ENCODE peak calls at places on chromosomes 11 and 22, in four cellular contexts. U, D, V and O are unnamed samples.

GRCh38 chr11:127873478-127873877 is 713.9 kb downstream of the ETS1 start:
- DNase-seq in U (no peak), V (no peak), D (no peak), O (no peak)

GRCh38 chr11:117930208-117930570 is 987 bp upstream of the TMPRSS13 start:
- DNase-seq in V (no peak), D (no peak), U (no peak), O (no peak)

GRCh38 chr22:35376728-35377472 is 4.0 kb upstream of the HMOX1 start:
- DNase-seq in U (peak), D (peak), V (peak), O (peak)

GRCh38 chr11:12276356-12276755 is 101.0 kb upstream of the PARVA start:
- DNase-seq in U (no peak), V (no peak), D (no peak), O (no peak)

GRCh38 chr11:124584681-124585372 is 15.0 kb downstream of the OR8A1 start:
- DNase-seq in V (no peak), D (no peak), U (no peak), O (no peak)

GRCh38 chr11:114921697-114922096 is 243.4 kb downstream of the NXPE2 start:
- DNase-seq in U (peak), D (no peak), V (no peak), O (no peak)

GRCh38 chr11:67033661-67034166 is 10.8 kb downstream of the SYT12 start:
- DNase-seq in U (no peak), V (peak), D (no peak), O (peak)

GRCh38 chr22:37145415-37146385 is 4.0 kb downstream of the IL2RB start:
- DNase-seq in V (no peak), D (no peak), U (no peak), O (no peak)

GRCh38 chr11:1757861-1758610 is 5.7 kb downstream of the CTSD start:
- DNase-seq in D (no peak), V (no peak), U (no peak), O (no peak)

GRCh38 chr22:42271191-42271813 is 849 bp upstream of the TCF20 start:
- DNase-seq in D (no peak), V (no peak), U (no peak), O (no peak)

GRCh38 chr11:63909621-63910506 is 7.1 kb downstream of the RCOR2 start:
- DNase-seq in D (no peak), V (no peak), U (no peak), O (no peak)

GRCh38 chr22:36931446-36931845 is 18.0 kb downstream of the CSF2RB start:
- DNase-seq in U (no peak), D (no peak), V (no peak), O (no peak)

GRCh38 chr11:130722401-130722800 is 193.9 kb downstream of the SNX19 start:
- DNase-seq in D (no peak), V (no peak), U (no peak), O (no peak)

GRCh38 chr11:57481915-57482781 is 21.8 kb downstream of the RTN4RL2 start:
- DNase-seq in U (no peak), V (no peak), D (no peak), O (no peak)

GRCh38 chr11:84264066-84264465 is 977.9 kb upstream of the CCDC90B start:
- DNase-seq in D (no peak), V (no peak), U (no peak), O (no peak)

GRCh38 chr22:46081831-46082210 is 68.5 kb upstream of the PPARA start:
- DNase-seq in D (no peak), V (peak), U (no peak), O (no peak)

GRCh38 chr11:57751676-57752253 is at the start of gene BTBD18:
- DNase-seq in D (no peak), U (peak), V (peak), O (peak)

GRCh38 chr11:70717961-70718595 is 319.7 kb downstream of the CTTN start:
- DNase-seq in D (no peak), V (no peak), U (no peak), O (no peak)

GRCh38 chr11:74784234-74784633 is 35.6 kb downstream of the RNF169 start:
- DNase-seq in U (no peak), D (no peak), V (no peak), O (no peak)

GRCh38 chr11:80873309-80873999 is 1432.6 kb upstream of the TENM4 start:
- DNase-seq in U (peak), D (no peak), V (peak), O (peak)

GRCh38 chr11:75467311-75467710 is 34.3 kb upstream of the KLHL35 start:
- DNase-seq in D (no peak), V (no peak), U (no peak), O (no peak)

GRCh38 chr11:66844496-66845142 is 1.4 kb downstream of the RCE1 start:
- DNase-seq in V (no peak), U (no peak), D (no peak), O (no peak)

GRCh38 chr11:94629741-94630140 is 62.6 kb downstream of the PIWIL4 start:
- DNase-seq in V (peak), U (no peak), D (no peak), O (peak)

GRCh38 chr11:61827573-61828378 is at the start of gene FADS2:
- DNase-seq in V (peak), U (peak), D (no peak), O (peak)

GRCh38 chr22:27273386-27273785 is 528.2 kb downstream of the MN1 start:
- DNase-seq in U (no peak), D (no peak), V (no peak), O (no peak)

GRCh38 chr22:30609260-30610185 is 2.5 kb downstream of the TCN2 start:
- DNase-seq in D (no peak), U (peak), V (peak), O (peak)

GRCh38 chr11:16252373-16252772 is 104.0 kb downstream of the SOX6 start:
- DNase-seq in V (peak), D (no peak), U (peak), O (peak)

GRCh38 chr11:128448487-128448886 is 138.9 kb downstream of the ETS1 start:
- DNase-seq in D (peak), U (peak), V (peak), O (peak)

GRCh38 chr22:43308451-43309235 is 34.5 kb downstream of the SCUBE1 start:
- DNase-seq in U (no peak), D (no peak), V (no peak), O (no peak)

GRCh38 chr11:128271401-128271800 is 316.0 kb downstream of the ETS1 start:
- DNase-seq in D (no peak), U (no peak), V (no peak), O (no peak)

GRCh38 chr22:47055461-47055860 is 293.0 kb downstream of the TBC1D22A start:
- DNase-seq in D (no peak), U (no peak), V (no peak), O (no peak)

GRCh38 chr11:31824791-31825452 is 13.8 kb upstream of the PAX6 start:
- DNase-seq in U (no peak), D (no peak), V (no peak), O (no peak)

GRCh38 chr11:67996622-67997459 is 7.1 kb downstream of the UNC93B1 start:
- DNase-seq in V (peak), D (peak), U (peak), O (peak)

GRCh38 chr11:1639102-1639620 is 9.6 kb downstream of the KRTAP5-5 start:
- DNase-seq in U (no peak), V (no peak), D (no peak), O (no peak)

GRCh38 chr11:127074151-127074761 is 73.7 kb upstream of the KIRREL3 start:
- DNase-seq in U (peak), V (peak), D (no peak), O (peak)

GRCh38 chr22:42724062-42724461 is 3.4 kb upstream of the A4GALT start:
- DNase-seq in D (no peak), V (no peak), U (no peak), O (no peak)

GRCh38 chr11:95545116-95545875 is 244.3 kb downstream of the FAM76B start:
- DNase-seq in V (peak), U (no peak), D (peak), O (no peak)

GRCh38 chr11:130772266-130773227 is 143.7 kb downstream of the SNX19 start:
- DNase-seq in D (no peak), U (peak), V (peak), O (peak)

DNA sequence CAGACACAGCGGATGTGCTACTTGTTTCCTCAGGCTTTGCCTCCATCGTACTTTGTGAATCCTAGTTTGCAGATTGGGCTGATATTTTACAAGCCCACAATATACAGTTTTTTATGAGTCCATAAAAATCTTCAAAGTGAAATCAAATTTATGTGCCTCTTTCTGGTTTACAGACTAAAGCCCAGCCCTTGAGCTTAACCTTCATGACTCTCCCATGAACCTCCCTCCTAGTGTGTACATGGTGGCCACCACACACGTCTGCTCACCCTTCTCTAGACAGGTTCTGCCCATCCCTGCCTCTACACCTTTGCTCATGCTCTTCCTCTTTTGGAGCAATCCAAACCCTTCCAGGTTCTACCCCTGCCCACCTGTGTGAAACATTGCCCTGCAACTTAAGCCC is 129.4 kb downstream of the TENM4 start:
- DNase-seq in U (no peak), D (no peak), V (no peak), O (no peak)
- TF ChIP-seq EZH2phosphoT487 in U (no peak), D (no peak), V (no peak), O (no peak)

GRCh38 chr22:19523240-19524169 is 705 bp downstream of the CLDN5 start:
- DNase-seq in U (no peak), D (no peak), V (peak), O (no peak)

GRCh38 chr22:19525666-19526065 is 1.5 kb upstream of the CLDN5 start:
- DNase-seq in U (no peak), V (no peak), D (no peak), O (no peak)

GRCh38 chr22:19522881-19523239 is 1.4 kb downstream of the CLDN5 start:
- DNase-seq in D (no peak), U (no peak), V (no peak), O (no peak)

GRCh38 chr22:19525116-19525660 is 978 bp upstream of the CLDN5 start:
- DNase-seq in U (no peak), V (no peak), D (no peak), O (no peak)

GRCh38 chr22:19524170-19525115 is at the start of gene CLDN5:
- DNase-seq in U (no peak), V (peak), D (no peak), O (no peak)
- H3K4me3 ChIP-seq in U (peak), V (peak), D (no peak), O (no peak)

GRCh38 chr22:49593509-49593908 is 234.2 kb downstream of the BRD1 start:
- DNase-seq in D (no peak), V (no peak), U (no peak), O (no peak)

GRCh38 chr22:49590851-49591445 is 236.7 kb downstream of the BRD1 start:
- DNase-seq in D (no peak), U (no peak), V (no peak), O (no peak)

GRCh38 chr22:49594078-49594477 is 233.6 kb downstream of the BRD1 start:
- DNase-seq in U (no peak), D (no peak), V (no peak), O (no peak)

GRCh38 chr22:49590381-49590780 is 237.3 kb downstream of the BRD1 start:
- DNase-seq in U (no peak), D (no peak), V (no peak), O (no peak)

DNA sequence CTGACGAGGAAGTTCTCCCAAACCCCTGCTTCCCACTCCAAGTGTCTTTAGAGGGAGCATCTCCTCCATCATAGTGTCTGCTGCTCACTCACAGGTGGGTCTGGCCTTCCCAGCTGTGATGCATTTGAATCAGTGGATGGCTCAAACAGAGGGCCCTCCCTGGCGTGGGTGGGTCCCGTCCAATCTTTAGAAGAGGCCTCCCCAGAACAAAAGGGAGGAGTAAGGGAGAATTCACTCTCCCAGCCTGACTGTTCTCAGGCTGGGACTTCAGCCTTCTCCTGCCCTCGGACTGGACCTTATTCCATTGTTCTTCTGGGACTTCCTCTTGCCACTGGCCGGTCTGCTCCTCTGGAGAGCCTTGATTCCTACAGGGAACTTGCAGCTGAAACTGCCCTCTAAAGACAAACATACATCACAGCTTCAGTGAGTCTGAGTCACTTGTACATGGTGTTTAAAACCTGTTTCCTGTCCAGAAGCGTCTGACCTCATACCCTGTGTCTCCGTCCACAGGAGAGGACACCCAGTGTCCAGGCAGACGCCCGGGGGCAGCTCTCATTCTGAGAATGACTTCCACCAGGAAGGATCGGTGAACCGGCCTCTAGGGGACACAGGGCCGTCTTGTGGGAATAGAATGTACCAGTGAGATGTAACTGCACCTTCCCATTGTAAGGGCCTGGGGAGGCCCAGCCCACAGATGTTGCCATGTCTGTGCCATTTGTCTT is 234.7 kb downstream of the BRD1 start:
- DNase-seq in U (no peak), V (no peak), D (no peak), O (no peak)
- TF ChIP-seq EZH2phosphoT487 in U (no peak), V (no peak), D (no peak), O (no peak)

GRCh38 chr22:25390297-25391240 is 171.1 kb downstream of the CRYBB2 start:
- DNase-seq in U (no peak), V (no peak), D (no peak), O (no peak)

GRCh38 chr22:25395915-25396314 is 168.6 kb upstream of the GRK3 start:
- DNase-seq in V (no peak), U (no peak), D (no peak), O (no peak)

GRCh38 chr22:25392584-25392983 is 171.9 kb upstream of the GRK3 start:
- DNase-seq in D (no peak), U (no peak), V (no peak), O (no peak)

GRCh38 chr22:25395468-25395867 is 169.0 kb upstream of the GRK3 start:
- DNase-seq in U (no peak), D (no peak), V (no peak), O (no peak)

GRCh38 chr22:25393121-25393805 is 171.2 kb upstream of the GRK3 start:
- DNase-seq in U (no peak), V (no peak), D (no peak), O (no peak)
- H3K4me3 ChIP-seq in U (no peak), V (no peak), D (no peak), O (no peak)

GRCh38 chr11:107018274-107018901 is at the start of gene GUCY1A2:
- DNase-seq in U (peak), D (no peak), V (peak), O (no peak)
- TF ChIP-seq EZH2phosphoT487 in U (no peak), D (no peak), V (no peak), O (no peak)

DNA sequence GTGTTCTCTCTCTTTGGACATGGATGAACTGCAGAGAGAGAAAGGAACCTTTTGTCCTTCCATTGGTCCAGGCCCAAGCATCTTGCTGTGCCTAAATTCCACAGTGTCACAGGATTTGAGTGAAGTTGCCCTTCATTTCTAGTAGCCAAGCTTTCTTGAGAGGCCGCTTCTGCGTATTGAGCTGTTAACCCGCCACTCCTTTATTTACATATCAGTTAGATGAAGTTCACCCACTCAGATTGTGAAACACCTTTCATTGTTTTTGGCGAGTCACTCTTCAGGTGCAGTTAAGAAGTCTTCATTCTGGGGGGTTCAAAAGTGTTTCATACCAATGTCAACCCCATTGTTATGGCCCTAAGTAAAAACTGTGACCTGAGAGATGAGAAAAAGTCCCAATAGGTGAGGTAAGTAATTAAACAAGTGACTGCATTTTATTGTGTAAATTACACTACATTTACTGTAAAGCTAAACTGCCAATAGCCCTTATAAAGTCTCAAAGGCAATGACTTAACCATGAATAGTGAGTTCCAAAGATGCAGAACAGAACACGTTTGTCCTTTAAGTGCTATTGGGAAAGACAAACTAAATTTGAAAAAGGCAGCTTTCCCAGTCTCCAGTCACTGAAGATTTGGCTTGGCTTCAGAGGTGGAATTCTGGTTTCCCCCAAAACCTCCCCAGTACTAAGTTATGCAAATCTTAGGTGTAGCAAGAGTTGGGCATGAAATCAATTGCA is 61.0 kb downstream of the APIP start:
- DNase-seq in V (no peak), D (no peak), U (peak), O (peak)
- H3K4me3 ChIP-seq in V (no peak), D (no peak), U (no peak), O (no peak)